ENCODE peak calls at places on chromosome 22, in seven cellular contexts. One of them, this sample, is unnamed.

GRCh38 chr22:46380069-46380468 is 44.6 kb downstream of the TRMU start:
- DNase-seq in stomach: no peak
- DNase-seq in breast epithelium: no peak
- DNase-seq in SK-N-SH: no peak
- DNase-seq in H1: no peak
- DNase-seq in HCT116: no peak
- DNase-seq in endothelial cell of umbilical vein: no peak
- DNase-seq in this sample: no peak

GRCh38 chr22:45884201-45885067 is 92.5 kb downstream of the WNT7B start:
- DNase-seq in stomach: no peak
- DNase-seq in breast epithelium: no peak
- DNase-seq in SK-N-SH: peak
- DNase-seq in H1: no peak
- DNase-seq in HCT116: no peak
- DNase-seq in endothelial cell of umbilical vein: no peak
- DNase-seq in this sample: no peak

GRCh38 chr22:24423519-24424000 is 3.8 kb upstream of the ADORA2A start:
- DNase-seq in stomach: peak
- DNase-seq in breast epithelium: no peak
- DNase-seq in SK-N-SH: peak
- DNase-seq in H1: no peak
- DNase-seq in HCT116: no peak
- DNase-seq in endothelial cell of umbilical vein: peak
- DNase-seq in this sample: no peak

GRCh38 chr22:38270091-38270972 is 2.5 kb downstream of the TMEM184B start:
- DNase-seq in stomach: no peak
- DNase-seq in breast epithelium: no peak
- DNase-seq in SK-N-SH: no peak
- DNase-seq in H1: no peak
- DNase-seq in HCT116: no peak
- DNase-seq in endothelial cell of umbilical vein: no peak
- DNase-seq in this sample: no peak

GRCh38 chr22:35023692-35024363 is 42.1 kb upstream of the ISX start:
- DNase-seq in stomach: peak
- DNase-seq in breast epithelium: peak
- DNase-seq in SK-N-SH: peak
- DNase-seq in H1: peak
- DNase-seq in HCT116: peak
- DNase-seq in endothelial cell of umbilical vein: no peak
- DNase-seq in this sample: peak

GRCh38 chr22:39603345-39603744 is 32.8 kb downstream of the CACNA1I start:
- DNase-seq in stomach: no peak
- DNase-seq in breast epithelium: no peak
- DNase-seq in SK-N-SH: no peak
- DNase-seq in H1: no peak
- DNase-seq in HCT116: no peak
- DNase-seq in endothelial cell of umbilical vein: no peak
- DNase-seq in this sample: no peak

GRCh38 chr22:21917206-21917958 is 35.3 kb downstream of the PPM1F start:
- DNase-seq in stomach: peak
- DNase-seq in breast epithelium: no peak
- DNase-seq in SK-N-SH: peak
- DNase-seq in H1: no peak
- DNase-seq in HCT116: no peak
- DNase-seq in endothelial cell of umbilical vein: no peak
- DNase-seq in this sample: no peak

GRCh38 chr22:38467438-38467903 is 425 bp upstream of the KDELR3 start:
- DNase-seq in stomach: no peak
- DNase-seq in breast epithelium: no peak
- DNase-seq in SK-N-SH: no peak
- DNase-seq in H1: no peak
- DNase-seq in HCT116: no peak
- DNase-seq in endothelial cell of umbilical vein: no peak
- DNase-seq in this sample: no peak

GRCh38 chr22:42173183-42173926 is 42.7 kb upstream of the CYP2D6 start:
- DNase-seq in stomach: no peak
- DNase-seq in breast epithelium: no peak
- DNase-seq in SK-N-SH: no peak
- DNase-seq in H1: no peak
- DNase-seq in HCT116: no peak
- DNase-seq in endothelial cell of umbilical vein: peak
- DNase-seq in this sample: no peak

GRCh38 chr22:41092847-41093371 is 517 bp downstream of the EP300 start:
- DNase-seq in stomach: peak
- DNase-seq in breast epithelium: no peak
- DNase-seq in SK-N-SH: peak
- DNase-seq in H1: no peak
- DNase-seq in HCT116: no peak
- DNase-seq in endothelial cell of umbilical vein: peak
- DNase-seq in this sample: peak

GRCh38 chr22:22746963-22747933 is 102.8 kb downstream of the GGTLC2 start:
- DNase-seq in stomach: no peak
- DNase-seq in breast epithelium: no peak
- DNase-seq in SK-N-SH: no peak
- DNase-seq in H1: no peak
- DNase-seq in HCT116: no peak
- DNase-seq in endothelial cell of umbilical vein: no peak
- DNase-seq in this sample: no peak

GRCh38 chr22:43208703-43209522 is 22.0 kb upstream of the TTLL12 start:
- DNase-seq in stomach: no peak
- DNase-seq in breast epithelium: no peak
- DNase-seq in SK-N-SH: no peak
- DNase-seq in H1: no peak
- DNase-seq in HCT116: no peak
- DNase-seq in endothelial cell of umbilical vein: no peak
- DNase-seq in this sample: no peak

GRCh38 chr22:37492428-37493344 is 6.5 kb upstream of the MFNG start:
- DNase-seq in stomach: no peak
- DNase-seq in breast epithelium: no peak
- DNase-seq in SK-N-SH: peak
- DNase-seq in H1: peak
- DNase-seq in HCT116: no peak
- DNase-seq in endothelial cell of umbilical vein: peak
- DNase-seq in this sample: no peak

GRCh38 chr22:30062934-30063333 is 17.3 kb upstream of the HORMAD2 start:
- DNase-seq in stomach: no peak
- DNase-seq in breast epithelium: no peak
- DNase-seq in SK-N-SH: no peak
- DNase-seq in H1: no peak
- DNase-seq in HCT116: no peak
- DNase-seq in endothelial cell of umbilical vein: no peak
- DNase-seq in this sample: no peak

GRCh38 chr22:24695958-24696511 is 78.5 kb downstream of the PIWIL3 start:
- DNase-seq in stomach: peak
- DNase-seq in breast epithelium: no peak
- DNase-seq in SK-N-SH: no peak
- DNase-seq in H1: no peak
- DNase-seq in HCT116: no peak
- DNase-seq in endothelial cell of umbilical vein: no peak
- DNase-seq in this sample: no peak

GRCh38 chr22:17966403-17966717 is 58.0 kb downstream of the MICAL3 start:
- DNase-seq in stomach: no peak
- DNase-seq in breast epithelium: no peak
- DNase-seq in SK-N-SH: no peak
- DNase-seq in H1: no peak
- DNase-seq in HCT116: no peak
- DNase-seq in endothelial cell of umbilical vein: no peak
- DNase-seq in this sample: no peak

GRCh38 chr22:23399367-23400285 is 180.5 kb downstream of the IGLL1 start:
- DNase-seq in stomach: no peak
- DNase-seq in breast epithelium: no peak
- DNase-seq in SK-N-SH: no peak
- DNase-seq in H1: no peak
- DNase-seq in HCT116: no peak
- DNase-seq in endothelial cell of umbilical vein: no peak
- DNase-seq in this sample: no peak

GRCh38 chr22:31130873-31131272 is 8.1 kb downstream of the INPP5J start:
- DNase-seq in stomach: peak
- DNase-seq in breast epithelium: no peak
- DNase-seq in SK-N-SH: peak
- DNase-seq in H1: no peak
- DNase-seq in HCT116: no peak
- DNase-seq in endothelial cell of umbilical vein: no peak
- DNase-seq in this sample: no peak

GRCh38 chr22:26589367-26589844 is 526 bp downstream of the TPST2 start:
- DNase-seq in stomach: peak
- DNase-seq in breast epithelium: no peak
- DNase-seq in SK-N-SH: peak
- DNase-seq in H1: no peak
- DNase-seq in HCT116: no peak
- DNase-seq in endothelial cell of umbilical vein: peak
- DNase-seq in this sample: no peak

DNA sequence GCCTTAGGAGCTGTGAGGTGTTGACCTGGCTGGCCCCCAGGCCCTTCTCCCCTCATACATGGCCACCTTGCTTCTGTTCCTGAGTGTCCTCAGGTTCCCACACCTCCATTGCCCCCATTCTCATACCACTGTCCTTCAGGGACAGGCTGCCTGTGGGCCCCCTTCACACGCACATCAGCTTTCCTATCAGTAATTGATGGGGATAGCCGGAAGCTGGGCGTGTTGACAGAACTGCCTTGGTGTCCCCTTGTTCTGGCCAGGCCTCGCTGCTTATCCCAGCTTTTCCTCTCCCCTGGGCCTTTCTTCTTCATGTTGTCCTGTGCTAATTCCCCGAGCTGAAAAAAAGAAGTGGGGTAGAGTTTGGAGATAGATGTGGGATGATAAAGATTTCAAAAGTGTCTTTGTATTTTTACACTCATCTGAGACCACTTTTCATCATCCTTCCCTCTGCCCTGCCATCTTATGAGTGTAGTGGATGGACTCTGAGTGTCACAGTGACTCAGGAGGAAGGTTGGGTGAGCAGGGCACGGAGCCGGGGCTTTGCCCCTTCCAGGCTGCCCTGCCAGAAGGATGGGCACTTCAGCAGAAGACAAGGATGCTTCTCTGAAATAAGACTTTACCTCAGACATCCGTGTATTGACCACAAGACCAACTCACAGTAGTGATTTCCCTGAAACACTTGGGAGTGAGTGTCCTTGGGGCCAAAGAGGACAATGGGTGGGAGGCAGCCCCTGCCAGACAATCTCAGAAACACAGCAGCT is 42.8 kb downstream of the MED15 start:
- DNase-seq in stomach: no peak
- DNase-seq in breast epithelium: no peak
- DNase-seq in SK-N-SH: no peak
- DNase-seq in H1: no peak
- DNase-seq in HCT116: no peak
- DNase-seq in endothelial cell of umbilical vein: no peak
- DNase-seq in this sample: no peak
- H3K27ac ChIP-seq in stomach: peak
- H3K27ac ChIP-seq in breast epithelium: peak
- H3K27ac ChIP-seq in SK-N-SH: peak
- H3K27ac ChIP-seq in H1: no peak
- H3K27ac ChIP-seq in HCT116: no peak
- H3K27ac ChIP-seq in endothelial cell of umbilical vein: peak
- H3K27ac ChIP-seq in this sample: peak

GRCh38 chr22:50401907-50402306 is 58.8 kb downstream of the PPP6R2 start:
- DNase-seq in stomach: no peak
- DNase-seq in breast epithelium: no peak
- DNase-seq in SK-N-SH: no peak
- DNase-seq in H1: no peak
- DNase-seq in HCT116: no peak
- DNase-seq in endothelial cell of umbilical vein: no peak
- DNase-seq in this sample: no peak

GRCh38 chr22:50400931-50401330 is 57.8 kb downstream of the PPP6R2 start:
- DNase-seq in stomach: no peak
- DNase-seq in breast epithelium: no peak
- DNase-seq in SK-N-SH: no peak
- DNase-seq in H1: no peak
- DNase-seq in HCT116: no peak
- DNase-seq in endothelial cell of umbilical vein: no peak
- DNase-seq in this sample: no peak

GRCh38 chr22:50400406-50400805 is 57.3 kb downstream of the PPP6R2 start:
- DNase-seq in stomach: no peak
- DNase-seq in breast epithelium: no peak
- DNase-seq in SK-N-SH: no peak
- DNase-seq in H1: no peak
- DNase-seq in HCT116: no peak
- DNase-seq in endothelial cell of umbilical vein: no peak
- DNase-seq in this sample: no peak

GRCh38 chr22:50406416-50407170 is 63.5 kb downstream of the PPP6R2 start:
- DNase-seq in stomach: no peak
- DNase-seq in breast epithelium: no peak
- DNase-seq in SK-N-SH: no peak
- DNase-seq in H1: no peak
- DNase-seq in HCT116: no peak
- DNase-seq in endothelial cell of umbilical vein: no peak
- DNase-seq in this sample: no peak

DNA sequence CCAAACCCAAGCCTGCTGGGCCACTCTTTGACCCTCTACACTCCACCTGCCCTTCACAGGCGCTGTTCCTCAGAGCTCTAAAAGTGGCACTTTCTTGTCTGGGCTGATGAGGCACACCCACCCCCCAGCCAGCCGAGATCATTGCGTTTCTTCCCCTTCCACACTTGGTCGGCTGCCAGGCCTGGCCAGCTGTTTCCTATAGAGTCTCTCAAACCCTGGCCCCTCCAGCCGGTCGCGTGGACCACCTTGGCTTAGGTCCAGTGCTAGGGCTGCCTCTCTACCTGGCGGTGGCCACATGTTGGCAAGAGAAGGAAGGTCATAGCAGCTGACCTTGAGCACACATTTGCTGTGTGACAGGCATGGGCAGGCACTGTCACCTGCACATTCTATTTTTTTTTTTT is 60.6 kb downstream of the PPP6R2 start:
- DNase-seq in stomach: peak
- DNase-seq in breast epithelium: no peak
- DNase-seq in SK-N-SH: peak
- DNase-seq in H1: no peak
- DNase-seq in HCT116: no peak
- DNase-seq in endothelial cell of umbilical vein: peak
- DNase-seq in this sample: no peak
- TF ChIP-seq POLR2AphosphoS5 in stomach: no peak
- TF ChIP-seq POLR2AphosphoS5 in breast epithelium: no peak
- TF ChIP-seq POLR2AphosphoS5 in SK-N-SH: no peak
- TF ChIP-seq POLR2AphosphoS5 in H1: no peak
- TF ChIP-seq POLR2AphosphoS5 in HCT116: no peak
- TF ChIP-seq POLR2AphosphoS5 in endothelial cell of umbilical vein: peak
- TF ChIP-seq POLR2AphosphoS5 in this sample: no peak

DNA sequence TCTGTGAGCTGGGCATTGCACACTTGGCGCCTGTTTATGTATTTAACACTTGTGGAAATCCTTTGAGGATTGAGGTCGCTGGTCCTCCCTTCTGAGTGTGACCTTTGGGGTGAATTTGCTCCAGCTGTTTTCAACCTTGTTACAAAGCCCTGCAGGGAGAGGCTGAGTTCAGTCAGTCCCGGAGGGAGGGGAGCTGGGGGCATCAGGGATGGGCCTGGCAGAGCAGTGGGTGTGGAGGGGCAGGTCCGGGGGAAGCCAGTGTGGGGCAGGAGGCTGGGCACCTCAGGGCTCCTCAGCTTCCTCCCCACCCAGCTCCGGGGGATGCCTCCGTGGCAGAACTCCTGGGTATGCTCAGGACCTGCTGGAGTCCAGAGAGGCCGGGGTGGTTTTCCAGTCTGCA is 977.2 kb downstream of the TBC1D22A start:
- DNase-seq in stomach: no peak
- DNase-seq in breast epithelium: no peak
- DNase-seq in SK-N-SH: no peak
- DNase-seq in H1: no peak
- DNase-seq in HCT116: no peak
- DNase-seq in endothelial cell of umbilical vein: no peak
- DNase-seq in this sample: no peak
- H3K27ac ChIP-seq in stomach: no peak
- H3K27ac ChIP-seq in breast epithelium: no peak
- H3K27ac ChIP-seq in SK-N-SH: no peak
- H3K27ac ChIP-seq in H1: no peak
- H3K27ac ChIP-seq in HCT116: no peak
- H3K27ac ChIP-seq in endothelial cell of umbilical vein: no peak
- H3K27ac ChIP-seq in this sample: no peak

GRCh38 chr22:19447388-19448075 is at the start of gene C22orf39:
- DNase-seq in stomach: peak
- DNase-seq in breast epithelium: peak
- DNase-seq in SK-N-SH: peak
- DNase-seq in H1: peak
- DNase-seq in HCT116: peak
- DNase-seq in endothelial cell of umbilical vein: peak
- DNase-seq in this sample: peak
- TF ChIP-seq POLR2AphosphoS5 in stomach: peak
- TF ChIP-seq POLR2AphosphoS5 in breast epithelium: peak
- TF ChIP-seq POLR2AphosphoS5 in SK-N-SH: peak
- TF ChIP-seq POLR2AphosphoS5 in H1: peak
- TF ChIP-seq POLR2AphosphoS5 in HCT116: peak
- TF ChIP-seq POLR2AphosphoS5 in endothelial cell of umbilical vein: peak
- TF ChIP-seq POLR2AphosphoS5 in this sample: peak

This sample was measured in prostate gland.